ENCODE peak calls at places on chromosomes 1 and 21, in ten cellular contexts. T is breast epithelium, S is fibroblast of pulmonary artery, N is RWPE1, G is body of pancreas, V is spleen, A is IMR-90, H is GM12878, L is heart left ventricle, W is AG10803. U is an unnamed sample.
A peak's percentile ranks its signal among the peaks of the same experiment; 100 is the strongest.

GRCh38 chr1:111157425-111157824 is 17.4 kb downstream of the CEPT1 start:
- DNase-seq in T (no peak), V (no peak), H (no peak), A (no peak), N (no peak), W (no peak), L (no peak), S (no peak), G (no peak), U (no peak)

GRCh38 chr1:76254165-76255043 is 179.9 kb downstream of the ST6GALNAC3 start:
- DNase-seq in H (no peak), G (no peak), W (peak; percentile 39), L (no peak), V (no peak), S (peak; percentile 34), N (no peak), A (no peak), T (no peak), U (no peak)

GRCh38 chr1:115877511-115877910 is 36.6 kb upstream of the NHLH2 start:
- DNase-seq in L (no peak), H (no peak), V (no peak), W (no peak), N (peak; percentile 85), S (peak; percentile 11), G (no peak), A (no peak), T (no peak), U (no peak)

GRCh38 chr1:229087339-229087738 is 183.6 kb upstream of the RAB4A start:
- DNase-seq in H (no peak), T (no peak), G (no peak), S (no peak), V (no peak), N (no peak), A (no peak), L (no peak), W (peak; percentile 24), U (no peak)

GRCh38 chr1:54475357-54476230 is 69.4 kb upstream of the SSBP3 start:
- DNase-seq in V (peak; percentile 80), W (no peak), G (no peak), H (no peak), A (no peak), N (no peak), S (no peak), L (no peak), T (no peak), U (no peak)

GRCh38 chr21:15298306-15298705 is 233.5 kb upstream of the NRIP1 start:
- DNase-seq in G (no peak), T (no peak), N (no peak), H (no peak), V (no peak), S (no peak), W (no peak), A (no peak), L (no peak), U (no peak)

GRCh38 chr1:242454262-242455051 is 70.0 kb downstream of the PLD5 start:
- DNase-seq in A (peak; percentile 7), V (no peak), H (no peak), L (no peak), N (peak; percentile 60), T (no peak), S (peak; percentile 47), G (no peak), W (peak; percentile 44), U (no peak)

GRCh38 chr1:210201671-210202070 is 30.9 kb upstream of the SERTAD4 start:
- DNase-seq in L (no peak), T (no peak), G (no peak), V (no peak), S (no peak), N (no peak), A (peak; percentile 27), W (peak; percentile 18), H (no peak), U (no peak)

GRCh38 chr1:54453089-54453488 is 46.9 kb upstream of the SSBP3 start:
- DNase-seq in W (no peak), H (no peak), N (no peak), V (no peak), L (no peak), G (no peak), T (no peak), S (no peak), A (no peak), U (no peak)

GRCh38 chr1:50329332-50329932 is 93.8 kb downstream of the DMRTA2 start:
- DNase-seq in G (peak; percentile 56), W (no peak), V (no peak), S (no peak), L (no peak), A (no peak), T (no peak), N (peak; percentile 50), H (no peak), U (no peak)

GRCh38 chr1:84020151-84020550 is 21.2 kb upstream of the TTLL7 start:
- DNase-seq in S (no peak), G (peak; percentile 20), H (no peak), A (no peak), N (no peak), T (no peak), L (no peak), V (no peak), W (no peak), U (no peak)
- TF ChIP-seq CTCF in S (no peak), G (no peak), H (no peak), A (no peak), N (no peak), T (no peak), L (no peak), V (no peak), W (no peak), U (no peak)

DNA sequence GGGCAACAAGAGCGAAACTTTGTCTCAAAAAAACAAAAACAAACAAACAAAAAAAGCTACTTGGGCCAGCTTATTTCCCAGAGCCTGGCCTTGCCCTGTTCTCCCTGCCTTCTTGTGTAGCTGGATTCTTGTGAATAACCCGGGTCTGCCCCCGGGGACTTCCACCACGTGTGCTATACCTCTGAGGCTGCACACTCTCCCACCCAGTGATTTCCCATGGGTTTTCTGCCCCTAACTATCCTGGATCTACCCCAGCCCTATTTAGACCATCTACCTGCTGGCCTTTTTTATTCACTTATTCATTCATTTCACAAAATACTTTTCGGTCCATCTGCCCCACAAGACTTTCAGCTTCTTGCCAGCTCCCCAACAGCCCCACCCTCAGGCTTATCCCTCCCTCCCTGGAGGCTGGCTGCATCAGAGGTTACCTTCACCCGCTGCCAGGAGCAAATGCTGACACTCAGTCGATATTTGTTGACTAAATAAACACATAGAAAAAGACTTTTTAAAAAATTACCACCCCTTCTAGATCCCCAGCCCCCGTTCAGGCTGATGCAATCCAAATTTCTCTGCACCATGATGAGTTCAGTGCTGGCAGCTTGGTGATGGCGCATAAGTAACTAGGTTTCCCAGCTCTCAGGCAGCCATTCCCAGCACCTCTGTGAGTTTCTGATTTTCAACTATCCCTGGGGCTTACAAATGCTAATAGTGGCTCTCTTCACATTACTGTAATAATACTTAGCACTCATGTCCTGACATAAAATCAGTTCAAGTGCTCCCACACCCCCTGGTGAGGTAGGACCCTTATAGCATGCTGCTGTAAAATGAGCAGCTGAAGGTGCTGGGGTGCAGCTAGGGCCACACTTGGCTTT is 30.7 kb upstream of the TARBP1 start:
- DNase-seq in L (no peak), H (no peak), N (no peak), G (peak; percentile 37), V (no peak), T (no peak), S (no peak), W (peak; percentile 54), A (no peak), U (no peak)
- TF ChIP-seq CTCF in L (no peak), H (no peak), N (no peak), G (no peak), V (no peak), T (no peak), S (no peak), W (peak; percentile 20), A (no peak), U (no peak)

GRCh38 chr1:1799716-1800115 is 21.4 kb upstream of the NADK start:
- DNase-seq in V (peak; percentile 32), W (no peak), G (no peak), T (no peak), S (no peak), N (no peak), L (no peak), H (peak; percentile 62), A (no peak), U (no peak)

GRCh38 chr1:1797731-1798341 is 19.6 kb upstream of the NADK start:
- DNase-seq in A (no peak), T (no peak), H (no peak), S (no peak), G (no peak), V (no peak), L (no peak), N (no peak), W (no peak), U (no peak)

GRCh38 chr1:1793481-1794244 is 15.4 kb upstream of the NADK start:
- DNase-seq in A (no peak), V (no peak), H (no peak), T (no peak), G (no peak), N (no peak), W (no peak), L (no peak), S (no peak), U (no peak)

GRCh38 chr1:1794999-1795398 is 16.7 kb upstream of the NADK start:
- DNase-seq in S (no peak), T (no peak), N (no peak), V (no peak), L (no peak), A (no peak), G (no peak), H (no peak), W (no peak), U (no peak)

GRCh38 chr1:1796466-1796865 is 18.2 kb upstream of the NADK start:
- DNase-seq in H (no peak), N (no peak), W (no peak), G (no peak), S (no peak), V (no peak), T (no peak), A (no peak), L (no peak), U (no peak)
- TF ChIP-seq CTCF in H (peak; percentile 31), N (peak; percentile 16), W (peak; percentile 20), G (no peak), S (peak; percentile 30), V (no peak), T (no peak), A (peak; percentile 14), L (peak; percentile 21), U (no peak)

DNA sequence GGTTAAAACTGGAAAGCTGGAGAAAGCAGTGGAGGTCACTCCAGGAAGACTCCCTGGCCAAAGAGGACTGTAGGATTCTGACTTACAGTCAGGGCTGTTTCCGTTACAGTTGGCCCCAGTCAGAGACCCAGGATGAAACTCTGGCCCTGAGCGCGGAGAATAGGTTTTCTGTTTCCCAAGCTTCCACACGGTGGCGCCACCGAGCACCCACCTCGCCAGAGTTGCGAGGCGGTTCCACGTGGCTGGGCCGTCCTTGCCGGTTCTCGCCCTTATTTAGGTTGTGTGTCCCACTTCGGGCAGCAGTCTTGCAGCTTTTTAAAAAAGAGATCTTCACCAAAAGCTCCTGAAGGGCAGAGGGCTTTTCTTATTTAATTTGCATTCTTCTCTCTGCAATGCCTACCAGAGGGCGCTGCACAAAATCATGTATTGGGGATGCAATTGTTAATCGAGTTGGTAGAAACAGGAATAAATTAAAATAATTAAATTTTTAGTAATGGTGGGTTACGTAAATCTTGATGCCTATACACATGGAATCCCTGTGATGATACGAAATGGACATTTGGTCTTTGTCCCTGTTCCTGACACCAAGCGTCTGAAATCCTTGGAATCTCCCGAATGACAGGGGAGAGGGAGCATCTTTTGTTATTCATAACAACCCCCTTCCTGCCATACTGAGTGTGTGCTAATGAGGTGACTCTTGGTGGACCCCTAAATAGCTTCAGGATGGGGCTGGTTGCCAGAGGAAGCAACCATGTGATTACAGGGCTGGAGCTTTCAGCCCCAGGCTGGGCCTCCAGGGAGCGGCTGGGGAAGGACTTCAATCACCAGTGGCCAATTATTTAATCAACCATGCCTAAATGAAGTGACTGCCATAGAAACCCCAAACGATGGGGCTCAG is 5.5 kb upstream of the S100A7 start:
- DNase-seq in V (peak; percentile 88), A (peak; percentile 8), G (peak; percentile 41), T (no peak), W (peak; percentile 16), S (peak; percentile 52), H (no peak), N (peak; percentile 68), L (peak; percentile 56), U (peak; percentile 24)
- TF ChIP-seq CTCF in V (peak; percentile 69), A (peak; percentile 63), G (peak; percentile 51), T (peak; percentile 65), W (peak; percentile 62), S (peak; percentile 66), H (peak; percentile 88), N (peak; percentile 87), L (peak; percentile 82), U (peak; percentile 34)

U was measured in omental fat pad.